ENCODE peak calls at places on chromosomes 6 and 20, in nine cellular contexts. One of them, this sample, is unnamed.

GRCh38 chr6:80642452-80642851 is 536.0 kb downstream of the BCKDHB start:
- DNase-seq in skeletal muscle cell: no peak
- DNase-seq in NAMALWA: no peak
- DNase-seq in globus pallidus: no peak
- DNase-seq in NCI-H1694 treated with DMSO at 0.1 percent for 48 hours: no peak
- DNase-seq in NCI-H524 treated with DMSO at 0.1 percent for 48 hours: no peak
- DNase-seq in AG09309: peak
- DNase-seq in AG10803: peak
- DNase-seq in amniotic stem cell: no peak
- DNase-seq in this sample: no peak

GRCh38 chr6:44737829-44738528 is 350.5 kb downstream of the CDC5L start:
- DNase-seq in NCI-H524 treated with DMSO at 0.1 percent for 48 hours: no peak
- DNase-seq in amniotic stem cell: no peak
- DNase-seq in AG10803: no peak
- DNase-seq in AG09309: no peak
- DNase-seq in NCI-H1694 treated with DMSO at 0.1 percent for 48 hours: no peak
- DNase-seq in NAMALWA: no peak
- DNase-seq in globus pallidus: no peak
- DNase-seq in skeletal muscle cell: no peak
- DNase-seq in this sample: no peak

GRCh38 chr6:2739335-2739734 is 11.4 kb downstream of the MYLK4 start:
- DNase-seq in skeletal muscle cell: peak
- DNase-seq in AG09309: no peak
- DNase-seq in NCI-H1694 treated with DMSO at 0.1 percent for 48 hours: no peak
- DNase-seq in globus pallidus: no peak
- DNase-seq in NAMALWA: no peak
- DNase-seq in NCI-H524 treated with DMSO at 0.1 percent for 48 hours: no peak
- DNase-seq in AG10803: peak
- DNase-seq in amniotic stem cell: no peak
- DNase-seq in this sample: no peak

GRCh38 chr20:24675651-24676352 is 206.4 kb downstream of the SYNDIG1 start:
- DNase-seq in amniotic stem cell: no peak
- DNase-seq in NAMALWA: no peak
- DNase-seq in NCI-H1694 treated with DMSO at 0.1 percent for 48 hours: no peak
- DNase-seq in AG10803: no peak
- DNase-seq in skeletal muscle cell: no peak
- DNase-seq in globus pallidus: no peak
- DNase-seq in AG09309: no peak
- DNase-seq in NCI-H524 treated with DMSO at 0.1 percent for 48 hours: no peak
- DNase-seq in this sample: no peak

GRCh38 chr6:84061613-84062398 is 28.2 kb downstream of the MRAP2 start:
- DNase-seq in globus pallidus: no peak
- DNase-seq in AG09309: no peak
- DNase-seq in skeletal muscle cell: no peak
- DNase-seq in NCI-H524 treated with DMSO at 0.1 percent for 48 hours: peak
- DNase-seq in NAMALWA: no peak
- DNase-seq in AG10803: no peak
- DNase-seq in NCI-H1694 treated with DMSO at 0.1 percent for 48 hours: no peak
- DNase-seq in amniotic stem cell: no peak
- DNase-seq in this sample: no peak

GRCh38 chr6:131182991-131183425 is 47.7 kb downstream of the AKAP7 start:
- DNase-seq in AG09309: no peak
- DNase-seq in NCI-H1694 treated with DMSO at 0.1 percent for 48 hours: no peak
- DNase-seq in globus pallidus: peak
- DNase-seq in NAMALWA: peak
- DNase-seq in AG10803: peak
- DNase-seq in NCI-H524 treated with DMSO at 0.1 percent for 48 hours: no peak
- DNase-seq in skeletal muscle cell: peak
- DNase-seq in amniotic stem cell: no peak
- DNase-seq in this sample: no peak

GRCh38 chr20:35901678-35902544 is 52.4 kb downstream of the SCAND1 start:
- DNase-seq in AG09309: peak
- DNase-seq in globus pallidus: no peak
- DNase-seq in skeletal muscle cell: peak
- DNase-seq in amniotic stem cell: peak
- DNase-seq in NCI-H1694 treated with DMSO at 0.1 percent for 48 hours: no peak
- DNase-seq in NCI-H524 treated with DMSO at 0.1 percent for 48 hours: peak
- DNase-seq in NAMALWA: no peak
- DNase-seq in AG10803: peak
- DNase-seq in this sample: no peak

GRCh38 chr6:35637911-35638310 is 50.8 kb downstream of the FKBP5 start:
- DNase-seq in NCI-H1694 treated with DMSO at 0.1 percent for 48 hours: no peak
- DNase-seq in skeletal muscle cell: no peak
- DNase-seq in NCI-H524 treated with DMSO at 0.1 percent for 48 hours: no peak
- DNase-seq in amniotic stem cell: no peak
- DNase-seq in globus pallidus: no peak
- DNase-seq in AG09309: no peak
- DNase-seq in NAMALWA: no peak
- DNase-seq in AG10803: no peak
- DNase-seq in this sample: no peak

GRCh38 chr6:27442932-27443331 is 30.0 kb downstream of the ZNF184 start:
- DNase-seq in globus pallidus: no peak
- DNase-seq in amniotic stem cell: no peak
- DNase-seq in skeletal muscle cell: no peak
- DNase-seq in NAMALWA: no peak
- DNase-seq in AG10803: no peak
- DNase-seq in NCI-H524 treated with DMSO at 0.1 percent for 48 hours: no peak
- DNase-seq in AG09309: no peak
- DNase-seq in NCI-H1694 treated with DMSO at 0.1 percent for 48 hours: no peak
- DNase-seq in this sample: no peak

GRCh38 chr20:24991897-24992419 is 593 bp downstream of the APMAP start:
- DNase-seq in AG09309: no peak
- DNase-seq in amniotic stem cell: peak
- DNase-seq in skeletal muscle cell: no peak
- DNase-seq in NCI-H524 treated with DMSO at 0.1 percent for 48 hours: no peak
- DNase-seq in NCI-H1694 treated with DMSO at 0.1 percent for 48 hours: no peak
- DNase-seq in globus pallidus: no peak
- DNase-seq in NAMALWA: peak
- DNase-seq in AG10803: no peak
- DNase-seq in this sample: no peak

GRCh38 chr6:108118791-108119211 is 44.3 kb upstream of the OSTM1 start:
- DNase-seq in NAMALWA: no peak
- DNase-seq in AG10803: no peak
- DNase-seq in amniotic stem cell: no peak
- DNase-seq in AG09309: no peak
- DNase-seq in skeletal muscle cell: no peak
- DNase-seq in NCI-H524 treated with DMSO at 0.1 percent for 48 hours: no peak
- DNase-seq in globus pallidus: no peak
- DNase-seq in NCI-H1694 treated with DMSO at 0.1 percent for 48 hours: no peak
- DNase-seq in this sample: no peak

GRCh38 chr6:16344756-16345155 is 106.4 kb downstream of the GMPR start:
- DNase-seq in skeletal muscle cell: no peak
- DNase-seq in NAMALWA: no peak
- DNase-seq in amniotic stem cell: no peak
- DNase-seq in AG10803: peak
- DNase-seq in AG09309: no peak
- DNase-seq in globus pallidus: no peak
- DNase-seq in NCI-H1694 treated with DMSO at 0.1 percent for 48 hours: no peak
- DNase-seq in NCI-H524 treated with DMSO at 0.1 percent for 48 hours: no peak
- DNase-seq in this sample: no peak

GRCh38 chr20:23647346-23647745 is 9.6 kb upstream of the CST3 start:
- DNase-seq in amniotic stem cell: no peak
- DNase-seq in skeletal muscle cell: no peak
- DNase-seq in AG09309: no peak
- DNase-seq in globus pallidus: no peak
- DNase-seq in NCI-H524 treated with DMSO at 0.1 percent for 48 hours: no peak
- DNase-seq in NAMALWA: no peak
- DNase-seq in NCI-H1694 treated with DMSO at 0.1 percent for 48 hours: no peak
- DNase-seq in AG10803: no peak
- DNase-seq in this sample: no peak

GRCh38 chr6:168039849-168040248 is 39.2 kb downstream of the FRMD1 start:
- DNase-seq in NCI-H524 treated with DMSO at 0.1 percent for 48 hours: no peak
- DNase-seq in NAMALWA: no peak
- DNase-seq in globus pallidus: no peak
- DNase-seq in NCI-H1694 treated with DMSO at 0.1 percent for 48 hours: no peak
- DNase-seq in AG10803: no peak
- DNase-seq in AG09309: no peak
- DNase-seq in amniotic stem cell: no peak
- DNase-seq in skeletal muscle cell: no peak
- DNase-seq in this sample: no peak

GRCh38 chr20:59920944-59921343 is 12.5 kb downstream of the SYCP2 start:
- DNase-seq in NCI-H1694 treated with DMSO at 0.1 percent for 48 hours: no peak
- DNase-seq in NCI-H524 treated with DMSO at 0.1 percent for 48 hours: no peak
- DNase-seq in amniotic stem cell: no peak
- DNase-seq in globus pallidus: no peak
- DNase-seq in AG09309: no peak
- DNase-seq in skeletal muscle cell: no peak
- DNase-seq in AG10803: no peak
- DNase-seq in NAMALWA: no peak
- DNase-seq in this sample: no peak

GRCh38 chr20:19254086-19254821 is 41.8 kb downstream of the SLC24A3 start:
- DNase-seq in amniotic stem cell: no peak
- DNase-seq in NAMALWA: no peak
- DNase-seq in NCI-H524 treated with DMSO at 0.1 percent for 48 hours: no peak
- DNase-seq in AG09309: peak
- DNase-seq in globus pallidus: no peak
- DNase-seq in skeletal muscle cell: peak
- DNase-seq in AG10803: peak
- DNase-seq in NCI-H1694 treated with DMSO at 0.1 percent for 48 hours: no peak
- DNase-seq in this sample: no peak